ENCODE peak calls at places on chromosome 18, in seven cellular contexts. O is body of pancreas; H is activated CD4-positive, alpha-beta T cell treated with anti-CD3 and anti-CD28 coated beads, Interleukin-2, amount 50 U/mL, for 4 hours; U is EL; B is CD8-positive, alpha-beta memory T cell; I is activated naive CD4-positive, alpha-beta T cell; Z is NT2/D1. W is an unnamed sample.

GRCh38 chr18:76545433-76546281 is 50.6 kb upstream of the ZNF516 start:
- DNase-seq in O (no peak), H (no peak), U (no peak), B (no peak), I (no peak), Z (no peak), W (no peak)

GRCh38 chr18:50627594-50628542 is 68.0 kb downstream of the MAPK4 start:
- DNase-seq in O (no peak), H (no peak), U (no peak), B (no peak), I (no peak), Z (no peak), W (no peak)

GRCh38 chr18:12621737-12622306 is 36.1 kb downstream of the SPIRE1 start:
- DNase-seq in O (no peak), H (no peak), U (peak; percentile 64), B (no peak), I (no peak), Z (no peak), W (no peak)

GRCh38 chr18:31010601-31011000 is 31.9 kb downstream of the DSC3 start:
- DNase-seq in O (no peak), H (no peak), U (no peak), B (no peak), I (no peak), Z (no peak), W (no peak)

GRCh38 chr18:59202258-59202820 is 17.6 kb upstream of the GRP start:
- DNase-seq in O (no peak), H (no peak), U (no peak), B (no peak), I (no peak), Z (no peak), W (no peak)

GRCh38 chr18:48137354-48138208 is 207.1 kb upstream of the SMAD2 start:
- DNase-seq in O (no peak), H (no peak), U (no peak), B (no peak), I (no peak), Z (no peak), W (no peak)

GRCh38 chr18:43662657-43663056 is 385.4 kb upstream of the SYT4 start:
- DNase-seq in O (no peak), H (no peak), U (peak; percentile 87), B (no peak), I (no peak), Z (no peak), W (no peak)

GRCh38 chr18:2258954-2259353 is 312.4 kb downstream of the METTL4 start:
- DNase-seq in O (no peak), H (no peak), U (no peak), B (no peak), I (no peak), Z (no peak), W (no peak)

GRCh38 chr18:58215005-58215404 is 171.0 kb downstream of the NEDD4L start:
- DNase-seq in O (no peak), H (no peak), U (no peak), B (no peak), I (no peak), Z (no peak), W (no peak)

GRCh38 chr18:61738042-61738441 is 154.8 kb downstream of the RNF152 start:
- DNase-seq in O (no peak), H (no peak), U (no peak), B (no peak), I (no peak), Z (no peak), W (no peak)

GRCh38 chr18:159037-159652 is 788 bp downstream of the USP14 start:
- DNase-seq in O (no peak), H (no peak), U (peak; percentile 27), B (no peak), I (no peak), Z (no peak), W (peak; percentile 21)